ENCODE peak calls at places on chromosomes 3 and 15, in eight cellular contexts. E, J, K, D, Q, X, V and B are unnamed samples.

GRCh38 chr3:71303627-71304260 is 279.8 kb downstream of the FOXP1 start:
- DNase-seq in E (no peak), J (no peak), K (no peak), D (no peak), Q (no peak), X (no peak), V (no peak), B (no peak)

GRCh38 chr15:82595203-82595602 is 52.0 kb downstream of the CPEB1 start:
- DNase-seq in E (no peak), J (no peak), K (no peak), D (no peak), Q (no peak), X (no peak), V (no peak), B (no peak)

GRCh38 chr15:77456746-77457618 is 36.3 kb downstream of the HMG20A start:
- DNase-seq in E (no peak), J (no peak), K (no peak), D (no peak), Q (no peak), X (no peak), V (peak; percentile 39), B (peak; percentile 49)

GRCh38 chr3:128369106-128369708 is 97.5 kb downstream of the DNAJB8 start:
- DNase-seq in E (no peak), J (no peak), K (no peak), D (no peak), Q (no peak), X (no peak), V (no peak), B (no peak)

GRCh38 chr3:119660474-119661150 is at the start of gene POPDC2:
- DNase-seq in E (no peak), J (no peak), K (no peak), D (no peak), Q (peak; percentile 69), X (peak; percentile 21), V (no peak), B (no peak)

GRCh38 chr3:127776347-127776746 is 46.0 kb downstream of the MGLL start:
- DNase-seq in E (no peak), J (no peak), K (no peak), D (no peak), Q (no peak), X (no peak), V (no peak), B (no peak)

GRCh38 chr3:133575121-133575520 is 1.6 kb downstream of the CDV3 start:
- DNase-seq in E (no peak), J (no peak), K (no peak), D (no peak), Q (no peak), X (no peak), V (no peak), B (no peak)

GRCh38 chr3:140777631-140778030 is 99.8 kb downstream of the TRIM42 start:
- DNase-seq in E (no peak), J (no peak), K (no peak), D (no peak), Q (no peak), X (no peak), V (no peak), B (no peak)

GRCh38 chr3:128742821-128743594 is 17.0 kb downstream of the RAB7A start:
- DNase-seq in E (no peak), J (no peak), K (no peak), D (no peak), Q (no peak), X (no peak), V (no peak), B (no peak)